ENCODE peak calls at places on chromosomes 3 and 15, in seven cellular contexts. G is psoas muscle, F is upper lobe of left lung, Y is neural progenitor cell, B is testis, S is left ventricle myocardium inferior, L is hepatocyte. A is an unnamed sample. For H3K4me1, the result is how much of the 10 kb centered on the place peaks cover.

GRCh38 chr15:65576669-65577068 is 34.3 kb downstream of the INTS14 start:
- DNase-seq in G (no peak), F (no peak), Y (no peak), B (no peak), S (no peak), L (no peak), A (no peak)

GRCh38 chr3:112505907-112506306 is 6.6 kb upstream of the BTLA start:
- DNase-seq in G (no peak), F (no peak), Y (no peak), B (no peak), S (no peak), L (no peak), A (no peak)

GRCh38 chr3:8457039-8457438 is 44.6 kb upstream of the LMCD1 start:
- DNase-seq in G (no peak), F (no peak), Y (no peak), B (no peak), S (no peak), L (no peak), A (no peak)

GRCh38 chr3:11510001-11510760 is 133.5 kb downstream of the VGLL4 start:
- DNase-seq in G (no peak), F (no peak), Y (peak), B (no peak), S (peak), L (no peak), A (peak)

GRCh38 chr3:70738310-70738681 is 425.9 kb upstream of the MDFIC2 start:
- DNase-seq in G (no peak), F (no peak), Y (no peak), B (no peak), S (no peak), L (peak), A (no peak)

GRCh38 chr3:79125313-79125984 is 642.3 kb downstream of the ROBO1 start:
- DNase-seq in G (no peak), F (no peak), Y (no peak), B (no peak), S (no peak), L (no peak), A (no peak)

GRCh38 chr3:12155833-12156232 is 2.9 kb downstream of the TIMP4 start:
- DNase-seq in G (no peak), F (no peak), Y (no peak), B (no peak), S (no peak), L (peak), A (no peak)

GRCh38 chr3:13122101-13123055 is 49.1 kb upstream of the IQSEC1 start:
- DNase-seq in G (no peak), F (peak), Y (no peak), B (no peak), S (no peak), L (no peak), A (no peak)

GRCh38 chr3:187746059-187746453 is 788 bp upstream of the BCL6 start:
- DNase-seq in G (no peak), F (no peak), Y (no peak), B (no peak), S (no peak), L (no peak), A (no peak)

GRCh38 chr3:187183210-187183862 is 13.9 kb upstream of the RTP1 start:
- DNase-seq in G (no peak), F (no peak), Y (peak), B (no peak), S (no peak), L (no peak), A (no peak)

GRCh38 chr3:185042357-185042756 is 110.5 kb downstream of the C3orf70 start:
- DNase-seq in G (no peak), F (no peak), Y (no peak), B (no peak), S (no peak), L (no peak), A (no peak)

GRCh38 chr3:23404241-23404640 is 201.1 kb downstream of the UBE2E2 start:
- DNase-seq in G (no peak), F (no peak), Y (no peak), B (no peak), S (no peak), L (no peak), A (no peak)

GRCh38 chr15:78629031-78629715 is 8.4 kb upstream of the CHRNA3 start:
- DNase-seq in G (no peak), F (peak), Y (no peak), B (no peak), S (no peak), L (no peak), A (no peak)

GRCh38 chr15:82699726-82700125 is 9.9 kb downstream of the AP3B2 start:
- DNase-seq in G (no peak), F (no peak), Y (peak), B (no peak), S (no peak), L (no peak), A (no peak)

GRCh38 chr3:174547801-174548200 is 311.3 kb upstream of the NAALADL2 start:
- DNase-seq in G (no peak), F (no peak), Y (no peak), B (no peak), S (no peak), L (no peak), A (no peak)

GRCh38 chr15:32743411-32744145 is 25.8 kb downstream of the GREM1 start:
- DNase-seq in G (no peak), F (no peak), Y (no peak), B (no peak), S (no peak), L (no peak), A (no peak)

GRCh38 chr15:41233367-41233771 is 2.3 kb downstream of the CHP1 start:
- DNase-seq in G (no peak), F (no peak), Y (no peak), B (no peak), S (no peak), L (peak), A (no peak)

GRCh38 chr3:126394179-126394976 is at the start of gene CFAP100:
- DNase-seq in G (no peak), F (peak), Y (peak), B (peak), S (no peak), L (peak), A (peak)

GRCh38 chr15:67033012-67033411 is 32.4 kb upstream of the SMAD3 start:
- DNase-seq in G (no peak), F (no peak), Y (no peak), B (no peak), S (no peak), L (no peak), A (no peak)

GRCh38 chr15:57881361-57881760 is 174.8 kb downstream of the POLR2M start:
- DNase-seq in G (no peak), F (no peak), Y (no peak), B (no peak), S (no peak), L (no peak), A (no peak)

GRCh38 chr15:82851981-82852511 is 42.6 kb downstream of the WHAMM start:
- DNase-seq in G (no peak), F (peak), Y (peak), B (no peak), S (no peak), L (no peak), A (no peak)

GRCh38 chr15:100602822-100603393 is 519 bp downstream of the ASB7 start:
- DNase-seq in G (no peak), F (no peak), Y (peak), B (peak), S (no peak), L (peak), A (no peak)

GRCh38 chr3:127363171-127363570 is 75.3 kb upstream of the PRR20G start:
- DNase-seq in G (no peak), F (no peak), Y (no peak), B (no peak), S (no peak), L (no peak), A (no peak)

GRCh38 chr3:154023148-154023547 is 98.0 kb upstream of the ARHGEF26 start:
- DNase-seq in G (no peak), F (no peak), Y (no peak), B (no peak), S (no peak), L (peak), A (no peak)

GRCh38 chr15:91584895-91585294 is 268.6 kb upstream of the SLCO3A1 start:
- DNase-seq in G (no peak), F (no peak), Y (no peak), B (no peak), S (no peak), L (no peak), A (no peak)

GRCh38 chr3:60551455-60552209 is 699.6 kb downstream of the FHIT start:
- DNase-seq in G (no peak), F (no peak), Y (no peak), B (no peak), S (no peak), L (no peak), A (no peak)

GRCh38 chr3:173501941-173502489 is 104.5 kb downstream of the NLGN1 start:
- DNase-seq in G (no peak), F (no peak), Y (no peak), B (no peak), S (no peak), L (no peak), A (no peak)

GRCh38 chr15:85646538-85647091 is 148.1 kb downstream of the KLHL25 start:
- DNase-seq in G (no peak), F (no peak), Y (no peak), B (no peak), S (no peak), L (no peak), A (no peak)

GRCh38 chr15:77185242-77185785 is 114.4 kb upstream of the TSPAN3 start:
- DNase-seq in G (no peak), F (no peak), Y (no peak), B (no peak), S (no peak), L (no peak), A (no peak)

DNA sequence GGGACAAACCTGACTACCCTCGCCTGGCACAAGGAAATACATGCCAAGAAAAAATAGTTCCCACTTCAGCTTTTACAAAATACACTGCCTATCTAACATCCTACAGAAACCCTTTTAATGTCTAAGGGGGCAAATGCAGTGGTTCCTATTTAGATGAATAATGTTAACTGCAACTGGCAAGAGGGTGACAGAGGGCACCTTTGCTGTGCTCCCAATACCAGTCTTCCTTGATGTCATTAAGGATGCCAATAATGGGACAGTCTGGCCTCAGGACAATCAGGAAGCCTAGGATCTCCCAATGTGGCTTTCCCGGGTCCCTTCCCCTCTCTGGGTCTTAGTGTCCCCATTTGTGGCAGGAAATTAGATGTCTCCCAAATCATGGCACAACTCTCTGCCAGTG is 13.9 kb downstream of the CSRNP1 start:
- DNase-seq in G (no peak), F (no peak), Y (no peak), B (no peak), S (no peak), L (no peak), A (no peak)
- H3K27ac ChIP-seq in G (no peak), F (peak), Y (no peak), B (no peak), S (peak), L (peak), A (no peak)

GRCh38 chr15:25897658-25898057 is 34.5 kb upstream of the ATP10A start:
- DNase-seq in G (no peak), F (no peak), Y (no peak), B (no peak), S (no peak), L (no peak), A (no peak)
- H3K4me1 ChIP-seq in G (under half), F (under half), Y (under half), B (under half), S (under half), L (under half), A (under half)

GRCh38 chr3:183212096-183212495 is 41.0 kb upstream of the B3GNT5 start:
- DNase-seq in G (no peak), F (no peak), Y (no peak), B (no peak), S (no peak), L (no peak), A (no peak)

GRCh38 chr3:183210862-183211341 is 42.2 kb upstream of the B3GNT5 start:
- DNase-seq in G (no peak), F (peak), Y (no peak), B (no peak), S (no peak), L (no peak), A (no peak)

GRCh38 chr3:183210341-183210740 is 42.7 kb upstream of the B3GNT5 start:
- DNase-seq in G (no peak), F (no peak), Y (no peak), B (no peak), S (no peak), L (no peak), A (no peak)

GRCh38 chr3:183212565-183212964 is 40.5 kb upstream of the B3GNT5 start:
- DNase-seq in G (no peak), F (peak), Y (no peak), B (no peak), S (no peak), L (no peak), A (no peak)

GRCh38 chr3:183211390-183211789 is 41.7 kb upstream of the B3GNT5 start:
- DNase-seq in G (peak), F (peak), Y (no peak), B (no peak), S (peak), L (no peak), A (no peak)
- H3K27ac ChIP-seq in G (peak), F (peak), Y (no peak), B (no peak), S (peak), L (no peak), A (no peak)

GRCh38 chr3:50599115-50599715 is 12.4 kb downstream of the CISH start:
- DNase-seq in G (no peak), F (no peak), Y (no peak), B (no peak), S (no peak), L (no peak), A (no peak)
- H3K4me1 ChIP-seq in G (under half), F (half or more), Y (under half), B (under half), S (half or more), L (under half), A (under half)

DNA sequence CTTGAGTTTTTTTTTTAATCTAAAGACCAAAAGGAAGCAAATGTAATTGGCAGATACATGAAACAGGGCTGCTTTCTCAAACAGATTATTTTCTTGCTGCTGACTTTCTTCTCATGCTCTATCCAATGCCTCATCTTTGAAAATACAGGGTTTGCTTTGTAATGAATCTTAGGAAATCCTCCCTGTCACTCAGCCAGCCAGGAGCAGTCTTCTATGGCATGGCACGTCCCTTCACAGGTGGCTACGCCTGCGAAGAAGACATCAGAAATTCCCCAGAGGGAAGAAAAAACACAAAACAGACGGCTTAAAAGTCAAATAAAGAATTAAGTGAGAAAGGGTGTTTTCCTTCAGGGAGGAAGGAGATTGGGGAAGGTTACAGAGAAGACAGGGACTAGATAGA is 242.5 kb downstream of the IGSF11 start:
- DNase-seq in G (no peak), F (no peak), Y (peak), B (no peak), S (no peak), L (no peak), A (no peak)
- H3K27ac ChIP-seq in G (no peak), F (no peak), Y (no peak), B (no peak), S (no peak), L (no peak), A (no peak)

DNA sequence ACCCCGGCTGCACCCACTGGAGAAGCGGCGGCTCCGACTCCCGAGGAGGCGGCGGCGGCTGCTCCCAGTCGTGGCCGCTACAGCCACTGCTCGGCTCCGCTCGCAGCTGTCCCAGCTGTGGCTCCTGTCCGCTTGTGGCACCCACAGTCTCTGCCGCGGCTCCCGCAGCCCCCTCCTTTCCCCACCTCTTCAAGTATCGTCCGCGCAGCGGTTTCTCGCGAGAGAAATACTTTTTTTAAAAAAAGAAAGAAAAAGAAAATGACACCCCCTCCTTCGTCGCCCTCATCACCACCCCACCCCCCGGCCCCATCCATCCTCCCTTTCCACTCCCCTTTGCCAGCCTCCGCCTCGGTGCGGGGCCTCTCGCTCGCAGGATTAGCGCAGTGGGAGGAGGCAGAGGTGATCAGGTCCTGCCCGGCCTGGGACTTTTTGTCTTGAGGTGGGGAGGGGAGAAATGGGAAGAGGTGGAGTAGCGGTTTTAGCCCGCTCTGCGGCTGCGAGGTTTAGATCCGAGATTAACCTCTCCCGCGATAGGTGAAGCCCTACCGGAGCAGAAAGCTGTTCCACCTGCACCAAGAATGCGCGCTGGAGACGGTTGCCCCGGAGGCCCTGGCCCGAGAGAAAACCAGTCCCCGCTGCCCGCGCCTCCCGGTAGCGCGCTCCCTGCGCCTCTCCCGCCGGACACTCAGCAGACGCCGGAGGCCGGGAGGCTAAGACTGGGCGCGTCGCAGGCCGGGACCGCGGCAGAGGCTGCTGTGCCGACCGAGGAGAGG is at the start of gene FBN1:
- DNase-seq in G (peak), F (peak), Y (peak), B (peak), S (peak), L (peak), A (peak)
- H3K4me1 ChIP-seq in G (under half), F (under half), Y (under half), B (under half), S (half or more), L (under half), A (under half)